ENCODE peak calls at places on chromosomes 2 and 18, in six cellular contexts. N is stimulated activated CD8-positive, alpha-beta memory T cell treated with anti-CD3 and anti-CD28 coated beads, Interleukin-7, amount 100 ng/mL, for 1 hour; P is GM23248; V is A549; E is hepatocyte; M is stimulated activated CD4-positive, alpha-beta T cell treated with anti-CD3 and anti-CD28 coated beads, Interleukin-2, amount 100 ng/mL, for 48 hours. F is an unnamed sample.

GRCh38 chr2:31331156-31331555 is 83.4 kb downstream of the XDH start:
- DNase-seq in N (no peak), P (no peak), V (no peak), E (no peak), M (no peak), F (no peak)

GRCh38 chr18:69876490-69876889 is 71.2 kb downstream of the CD226 start:
- DNase-seq in N (no peak), P (no peak), V (no peak), E (no peak), M (no peak), F (no peak)

GRCh38 chr18:58285731-58286130 is 241.7 kb downstream of the NEDD4L start:
- DNase-seq in N (no peak), P (no peak), V (no peak), E (no peak), M (no peak), F (no peak)

GRCh38 chr2:120934891-120935338 is 199.2 kb downstream of the GLI2 start:
- DNase-seq in N (no peak), P (peak; percentile 99), V (peak; percentile 99), E (peak; percentile 79), M (no peak), F (peak; percentile 81)

GRCh38 chr2:73268831-73269685 is 15.2 kb downstream of the FBXO41 start:
- DNase-seq in N (peak; percentile 45), P (peak; percentile 50), V (peak; percentile 82), E (peak; percentile 82), M (peak; percentile 65), F (no peak)

GRCh38 chr2:233162770-233163169 is 88.7 kb upstream of the ATG16L1 start:
- DNase-seq in N (no peak), P (no peak), V (no peak), E (no peak), M (no peak), F (no peak)

GRCh38 chr2:196459539-196459938 is 180.0 kb upstream of the CCDC150 start:
- DNase-seq in N (no peak), P (no peak), V (no peak), E (no peak), M (no peak), F (no peak)

GRCh38 chr2:88139203-88139702 is 11.4 kb upstream of the FABP1 start:
- DNase-seq in N (no peak), P (no peak), V (no peak), E (peak; percentile 33), M (no peak), F (no peak)

GRCh38 chr2:25685030-25685429 is 11.7 kb upstream of the DTNB start:
- DNase-seq in N (no peak), P (no peak), V (no peak), E (no peak), M (no peak), F (no peak)

GRCh38 chr2:191041418-191042161 is 27.6 kb upstream of the STAT1 start:
- DNase-seq in N (no peak), P (peak; percentile 49), V (peak; percentile 96), E (peak; percentile 69), M (no peak), F (no peak)

GRCh38 chr18:4412286-4412685 is 42.8 kb downstream of the DLGAP1 start:
- DNase-seq in N (no peak), P (no peak), V (no peak), E (no peak), M (no peak), F (no peak)

GRCh38 chr2:227503433-227504406 is 31.8 kb downstream of the AGFG1 start:
- DNase-seq in N (no peak), P (peak; percentile 88), V (peak; percentile 90), E (peak; percentile 8), M (no peak), F (no peak)

GRCh38 chr2:39913648-39914456 is 134.8 kb upstream of the THUMPD2 start:
- DNase-seq in N (no peak), P (peak; percentile 85), V (peak; percentile 73), E (peak; percentile 69), M (no peak), F (no peak)

GRCh38 chr2:70070557-70071268 is 16.6 kb upstream of the PCBP1 start:
- DNase-seq in N (no peak), P (peak; percentile 92), V (peak; percentile 92), E (peak; percentile 88), M (peak; percentile 39), F (peak; percentile 55)